ENCODE peak calls at places on chromosomes 13 and 19, in five cellular contexts. Z is frontal cortex; L is Daoy; R is EL; W is stimulated activated CD4-positive, alpha-beta T cell treated with anti-CD3 and anti-CD28 coated beads, Interleukin-1b, Interleukin-23, amount 100 ng/mL, for 24 hours. A is an unnamed sample.

GRCh38 chr13:36242761-36243160 is 28.4 kb upstream of the SOHLH2 start:
- DNase-seq in Z (no peak), L (no peak), R (no peak), W (no peak), A (no peak)

GRCh38 chr19:21767065-21767800 is at the start of gene ZNF100:
- DNase-seq in Z (peak), L (peak), R (peak), W (peak), A (peak)

GRCh38 chr13:107901230-107901629 is 314.1 kb downstream of the LIG4 start:
- DNase-seq in Z (no peak), L (no peak), R (no peak), W (no peak), A (no peak)

GRCh38 chr19:56253737-56254136 is 18.8 kb upstream of the EDDM13 start:
- DNase-seq in Z (peak), L (peak), R (peak), W (no peak), A (no peak)

GRCh38 chr13:86960876-86961275 is 710.3 kb upstream of the SLITRK5 start:
- DNase-seq in Z (no peak), L (no peak), R (no peak), W (no peak), A (no peak)

GRCh38 chr13:67273001-67273400 is 42.9 kb upstream of the PCDH9 start:
- DNase-seq in Z (no peak), L (no peak), R (no peak), W (no peak), A (no peak)

GRCh38 chr19:48900477-48901452 is 653 bp downstream of the NUCB1 start:
- DNase-seq in Z (no peak), L (no peak), R (peak), W (no peak), A (no peak)

GRCh38 chr13:99965329-99966000 is 6.1 kb downstream of the ZIC5 start:
- DNase-seq in Z (no peak), L (no peak), R (no peak), W (no peak), A (no peak)

GRCh38 chr19:40691421-40692211 is 1.2 kb upstream of the NUMBL start:
- DNase-seq in Z (peak), L (peak), R (no peak), W (no peak), A (no peak)

GRCh38 chr13:57925250-57925649 is 293.7 kb downstream of the PCDH17 start:
- DNase-seq in Z (no peak), L (no peak), R (no peak), W (no peak), A (no peak)

GRCh38 chr13:84563611-84564010 is 681.3 kb upstream of the SLITRK1 start:
- DNase-seq in Z (no peak), L (no peak), R (no peak), W (no peak), A (no peak)

GRCh38 chr13:28282451-28282850 is 144.1 kb downstream of the PAN3 start:
- DNase-seq in Z (no peak), L (no peak), R (no peak), W (no peak), A (no peak)